ENCODE peak calls at places on chromosomes 7 and 10, in five cellular contexts. X is heart left ventricle, T is MM.1S, F is kidney, Z is OCI-LY7. N is an unnamed sample.

GRCh38 chr7:12771378-12771877 is 84.0 kb downstream of the ARL4A start:
- DNase-seq in X (peak), T (no peak), F (no peak), Z (no peak), N (no peak)

GRCh38 chr10:31940839-31941653 is 12.4 kb upstream of the ARHGAP12 start:
- DNase-seq in X (no peak), T (no peak), F (no peak), Z (peak), N (peak)

GRCh38 chr7:42479452-42480303 is 242.7 kb upstream of the GLI3 start:
- DNase-seq in X (no peak), T (no peak), F (no peak), Z (no peak), N (peak)

GRCh38 chr7:143492799-143493568 is 15.3 kb downstream of the TAS2R41 start:
- DNase-seq in X (no peak), T (no peak), F (no peak), Z (no peak), N (peak)

GRCh38 chr10:132988988-132989387 is 46.6 kb upstream of the CFAP46 start:
- DNase-seq in X (no peak), T (no peak), F (peak), Z (no peak), N (no peak)

GRCh38 chr7:149414745-149415390 is 46.0 kb downstream of the ZNF777 start:
- DNase-seq in X (peak), T (no peak), F (peak), Z (no peak), N (peak)

GRCh38 chr7:129665013-129665401 is 53.5 kb downstream of the NRF1 start:
- DNase-seq in X (no peak), T (no peak), F (no peak), Z (no peak), N (peak)

GRCh38 chr7:107995184-107996071 is 7.5 kb downstream of the LAMB1 start:
- DNase-seq in X (peak), T (no peak), F (no peak), Z (no peak), N (peak)

GRCh38 chr7:138167222-138167621 is 91.0 kb downstream of the AKR1D1 start:
- DNase-seq in X (no peak), T (no peak), F (no peak), Z (no peak), N (no peak)

GRCh38 chr10:127300868-127301321 is 104.5 kb upstream of the INSYN2A start:
- DNase-seq in X (no peak), T (no peak), F (no peak), Z (no peak), N (no peak)

GRCh38 chr7:12607134-12607533 is 36.6 kb downstream of the SCIN start:
- DNase-seq in X (no peak), T (peak), F (no peak), Z (no peak), N (no peak)

GRCh38 chr10:92790449-92790848 is 57.9 kb upstream of the EXOC6 start:
- DNase-seq in X (no peak), T (peak), F (no peak), Z (peak), N (no peak)

GRCh38 chr10:79608505-79609375 is 2.0 kb upstream of the SFTPA1 start:
- DNase-seq in X (no peak), T (peak), F (no peak), Z (peak), N (no peak)

DNA sequence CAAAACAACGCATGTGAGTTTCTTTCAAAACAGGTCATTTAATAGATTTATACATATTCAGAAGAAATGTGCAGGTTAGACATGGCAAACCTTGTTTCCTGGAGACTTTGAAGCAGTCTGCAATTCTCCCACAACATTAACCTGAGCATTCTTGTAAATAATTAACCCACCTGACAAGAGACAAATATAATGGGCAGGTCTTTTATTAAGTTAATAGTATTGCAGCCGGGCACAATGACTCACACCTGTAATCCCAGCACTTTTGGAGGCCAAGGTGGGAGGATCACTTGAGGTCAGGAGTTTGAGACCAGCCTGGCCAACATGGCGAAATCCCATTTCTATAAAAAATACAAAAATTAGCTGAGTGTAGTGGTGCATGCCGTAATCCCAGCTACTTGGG is 54.3 kb downstream of the IFIT5 start:
- DNase-seq in X (no peak), T (no peak), F (no peak), Z (no peak), N (no peak)
- H3K27ac ChIP-seq in X (no peak), T (no peak), F (peak), Z (no peak), N (no peak)

DNA sequence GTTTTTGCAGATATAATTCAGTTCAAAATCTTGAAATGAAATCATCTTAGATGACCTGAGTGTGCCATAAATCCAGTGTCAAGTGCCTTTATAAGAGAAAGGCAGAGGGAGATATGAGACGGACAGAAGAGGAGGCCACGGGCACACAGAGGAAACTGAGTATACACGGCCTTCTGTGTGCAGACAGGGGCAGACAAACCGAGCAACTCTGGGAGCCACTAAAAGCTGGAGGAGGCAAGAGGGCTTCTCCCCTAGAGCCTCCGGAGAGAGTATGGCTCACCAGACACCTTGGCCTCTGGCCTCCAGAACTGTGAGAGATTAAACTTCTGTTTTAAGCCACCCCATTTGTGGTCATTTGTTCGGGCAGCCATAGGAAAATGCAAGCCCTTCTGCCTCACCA is 12.6 kb downstream of the TSPAN15 start:
- DNase-seq in X (no peak), T (no peak), F (no peak), Z (no peak), N (no peak)
- H3K27ac ChIP-seq in X (peak), T (no peak), F (peak), Z (no peak), N (no peak)

DNA sequence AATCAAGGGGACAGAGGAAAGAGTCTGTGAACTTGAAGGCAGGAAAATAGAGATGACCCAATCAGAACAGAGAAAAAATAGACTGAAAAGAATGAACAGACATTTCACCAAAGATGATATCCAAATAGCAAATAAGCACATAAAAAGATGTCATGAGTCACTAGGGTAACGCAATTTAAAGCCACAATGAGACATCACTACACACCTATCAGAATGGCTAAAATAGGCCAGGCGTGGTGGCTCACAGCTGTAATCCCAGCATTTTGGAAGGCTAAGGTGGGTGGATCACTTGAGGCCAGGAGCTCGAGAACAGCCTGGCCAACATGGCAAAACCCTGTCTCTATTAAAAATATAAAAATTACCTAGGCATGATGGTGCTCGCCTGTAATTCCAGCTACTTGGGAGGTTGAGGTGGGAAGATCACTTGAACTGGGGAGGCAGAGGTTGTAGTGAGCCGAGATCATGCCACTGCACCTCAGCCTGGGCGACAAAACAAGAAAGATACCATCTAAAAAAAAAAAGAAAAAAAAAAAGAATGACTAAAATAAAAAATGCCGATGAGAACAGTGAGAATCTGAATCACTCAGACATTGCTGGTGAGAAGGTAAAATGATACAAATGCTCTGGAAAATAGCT is 100.9 kb downstream of the LHPP start:
- DNase-seq in X (no peak), T (no peak), F (peak), Z (no peak), N (peak)
- H3K27ac ChIP-seq in X (no peak), T (no peak), F (no peak), Z (no peak), N (no peak)

GRCh38 chr10:87594864-87595263 is 64.8 kb upstream of the PAPSS2 start:
- DNase-seq in X (no peak), T (no peak), F (no peak), Z (no peak), N (no peak)

GRCh38 chr10:87591589-87591886 is 68.1 kb upstream of the PAPSS2 start:
- DNase-seq in X (no peak), T (no peak), F (no peak), Z (no peak), N (no peak)

GRCh38 chr10:87594181-87594580 is 65.5 kb upstream of the PAPSS2 start:
- DNase-seq in X (no peak), T (no peak), F (no peak), Z (no peak), N (peak)

GRCh38 chr10:87596351-87596750 is 63.3 kb upstream of the PAPSS2 start:
- DNase-seq in X (no peak), T (no peak), F (no peak), Z (no peak), N (no peak)

DNA sequence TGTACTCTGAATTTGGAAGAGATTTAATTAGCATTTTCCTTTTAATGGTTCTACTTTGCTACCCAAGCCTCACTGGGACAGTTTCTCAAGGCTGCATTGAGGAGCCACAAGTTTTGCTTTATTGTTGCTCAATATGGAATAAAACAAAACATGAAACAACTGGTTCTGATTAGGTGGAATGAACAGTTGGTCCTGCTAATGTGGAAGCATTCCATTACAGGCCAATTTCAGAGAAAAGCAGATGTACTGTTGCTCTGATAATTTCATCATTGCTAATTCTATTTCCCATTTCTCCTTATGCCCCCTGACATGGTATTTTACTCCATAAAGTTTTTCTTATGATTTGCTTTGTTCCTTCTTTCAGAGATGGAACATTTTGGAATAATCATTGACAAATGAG is 66.0 kb upstream of the PAPSS2 start:
- DNase-seq in X (no peak), T (no peak), F (no peak), Z (no peak), N (no peak)
- H3K27ac ChIP-seq in X (no peak), T (no peak), F (no peak), Z (no peak), N (no peak)